ENCODE peak calls at places on chromosome 4, in five cellular contexts. O is HCT116, I is mammary epithelial cell, X is MM.1S, J is astrocyte. P is an unnamed sample.

GRCh38 chr4:152936446-152937279 is 540 bp downstream of the FHDC1 start:
- DNase-seq in O (no peak), J (peak; percentile 27), I (peak; percentile 56), X (peak; percentile 12), P (no peak)

GRCh38 chr4:117421706-117422105 is 336.3 kb upstream of the TRAM1L1 start:
- DNase-seq in O (no peak), J (no peak), X (no peak), I (no peak), P (no peak)

GRCh38 chr4:5572751-5573150 is 135.6 kb downstream of the EVC2 start:
- DNase-seq in X (no peak), I (no peak), J (no peak), O (no peak), P (no peak)

GRCh38 chr4:175947117-175947722 is 118.4 kb upstream of the WDR17 start:
- DNase-seq in O (peak; percentile 27), I (no peak), J (no peak), X (peak; percentile 48), P (no peak)

GRCh38 chr4:154836513-154836912 is 55.4 kb downstream of the RBM46 start:
- DNase-seq in X (no peak), O (no peak), J (no peak), I (no peak), P (no peak)

GRCh38 chr4:123750044-123750443 is 353.4 kb downstream of the SPRY1 start:
- DNase-seq in J (no peak), O (no peak), X (no peak), I (no peak), P (no peak)

GRCh38 chr4:163755013-163755412 is 260.5 kb downstream of the TMA16 start:
- DNase-seq in I (peak; percentile 23), J (peak; percentile 8), X (peak; percentile 50), O (no peak), P (no peak)

GRCh38 chr4:27568236-27568951 is 707.8 kb downstream of the STIM2 start:
- DNase-seq in J (no peak), X (no peak), I (no peak), O (peak; percentile 28), P (no peak)

GRCh38 chr4:81617569-81617968 is 145.9 kb upstream of the RASGEF1B start:
- DNase-seq in I (no peak), X (no peak), J (no peak), O (no peak), P (no peak)

GRCh38 chr4:71300964-71301363 is 37.9 kb upstream of the SLC4A4 start:
- DNase-seq in X (no peak), I (no peak), J (no peak), O (no peak), P (no peak)

GRCh38 chr4:39713691-39714090 is 15.8 kb downstream of the UBE2K start:
- DNase-seq in I (no peak), O (no peak), J (no peak), X (peak; percentile 62), P (no peak)

GRCh38 chr4:92305878-92306520 is 2.2 kb downstream of the GRID2 start:
- DNase-seq in I (no peak), O (no peak), X (no peak), J (no peak), P (no peak)

GRCh38 chr4:34112573-34112972 is 2131.7 kb downstream of the ARAP2 start:
- DNase-seq in I (no peak), O (no peak), X (no peak), J (no peak), P (no peak)

GRCh38 chr4:150010525-150011126 is 67.6 kb upstream of the DCLK2 start:
- DNase-seq in O (peak; percentile 63), X (peak; percentile 58), I (peak; percentile 52), J (peak; percentile 58), P (no peak)

GRCh38 chr4:102503301-102503746 is 2.2 kb downstream of the NFKB1 start:
- DNase-seq in J (no peak), O (no peak), I (no peak), X (peak; percentile 40), P (no peak)

GRCh38 chr4:10506077-10506476 is 48.9 kb upstream of the ZNF518B start:
- DNase-seq in O (no peak), J (no peak), X (no peak), I (no peak), P (no peak)

GRCh38 chr4:77849278-77849965 is 13.2 kb upstream of the MRPL1 start:
- DNase-seq in X (no peak), I (no peak), O (no peak), J (no peak), P (no peak)

GRCh38 chr4:77854431-77855111 is 8.1 kb upstream of the MRPL1 start:
- DNase-seq in I (peak; percentile 52), O (no peak), J (no peak), X (no peak), P (no peak)

GRCh38 chr4:77856152-77856551 is 6.5 kb upstream of the MRPL1 start:
- DNase-seq in I (no peak), J (no peak), X (no peak), O (no peak), P (no peak)

DNA sequence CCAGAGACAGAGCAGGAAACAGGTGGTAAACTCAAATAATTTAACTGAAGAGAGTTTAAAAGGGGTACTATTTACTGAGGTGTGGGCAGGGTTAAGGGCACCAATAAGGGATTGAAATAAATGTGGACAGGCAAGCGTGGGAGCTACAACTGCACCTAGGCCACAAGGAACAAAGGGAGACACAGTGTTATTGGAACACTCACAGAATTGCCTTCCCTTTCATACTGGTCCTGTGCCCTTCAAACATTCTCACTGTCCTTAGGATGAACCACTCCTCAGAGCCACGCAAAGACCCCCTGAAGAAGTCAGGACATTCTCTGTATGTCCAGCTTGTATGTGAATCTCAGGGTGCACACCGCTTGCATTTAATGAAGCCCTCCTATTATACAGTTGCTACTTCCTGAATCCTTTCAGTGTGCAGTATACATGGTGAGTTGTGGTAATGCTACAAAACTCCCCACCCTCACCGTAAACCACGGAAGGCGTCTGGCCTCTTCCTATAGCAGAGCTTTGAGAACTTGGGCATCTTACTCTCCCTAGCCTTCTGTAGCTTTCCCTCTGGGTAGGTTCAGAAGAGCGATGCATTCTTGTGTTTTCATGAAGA is 9.6 kb upstream of the MRPL1 start:
- DNase-seq in X (no peak), I (no peak), O (no peak), J (no peak), P (no peak)
- H3K4me2 ChIP-seq in X (no peak overlapping the region), I (no peak overlapping the region), O (no peak overlapping the region), J (no peak overlapping the region), P (no peak overlapping the region)

DNA sequence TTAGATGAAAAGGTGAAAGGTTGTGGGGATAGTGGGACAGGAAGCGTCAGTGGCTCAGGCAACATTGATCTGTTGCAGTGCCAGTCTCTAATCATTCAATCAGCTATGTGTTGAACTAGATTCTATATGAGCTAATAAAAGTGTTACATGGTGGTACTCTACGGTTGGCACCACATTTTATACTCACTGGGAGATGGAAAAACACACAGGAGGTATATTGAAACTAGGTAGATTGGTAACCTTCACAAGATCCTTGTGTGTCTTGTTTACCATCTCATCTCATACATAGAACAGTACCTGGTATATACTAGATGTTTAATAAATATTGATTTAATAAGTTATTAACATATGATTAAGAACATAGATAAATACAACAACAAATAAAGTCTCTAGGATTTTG is 152.7 kb downstream of the NAA11 start:
- DNase-seq in I (no peak), X (no peak), O (no peak), J (no peak), P (no peak)
- H2AFZ ChIP-seq in I (no peak overlapping the region), X (no peak overlapping the region), O (no peak overlapping the region), J (no peak overlapping the region), P (no peak overlapping the region)

GRCh38 chr4:25795091-25795490 is 67.7 kb downstream of the SEL1L3 start:
- DNase-seq in X (no peak), O (no peak), J (no peak), I (no peak), P (no peak)
- H3K9ac ChIP-seq in X (no peak overlapping the region), O (no peak overlapping the region), J (peak overlapping the region; percentile 71), I (no peak overlapping the region), P (no peak overlapping the region)

DNA sequence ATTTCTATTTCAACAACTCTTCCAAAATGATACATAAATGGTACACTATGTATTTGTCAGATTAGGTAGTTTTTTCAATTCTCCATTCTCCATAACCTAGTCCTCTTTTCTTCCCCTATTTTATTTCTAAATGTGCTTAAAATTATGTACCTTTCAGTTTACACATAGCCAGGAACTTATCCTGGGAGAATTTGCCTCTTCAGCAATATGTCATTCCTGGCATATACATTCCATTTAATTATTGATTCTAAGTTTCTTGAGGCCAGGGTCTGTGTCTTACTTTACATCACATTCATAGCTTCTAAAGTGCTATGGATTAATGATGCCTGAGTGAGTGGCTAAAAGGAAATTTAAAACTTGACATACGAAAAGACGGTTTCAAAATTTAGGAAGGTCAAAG is 199.8 kb downstream of the PDGFRA start:
- DNase-seq in O (no peak), X (no peak), I (no peak), J (no peak), P (no peak)
- H3K4me2 ChIP-seq in O (no peak overlapping the region), X (no peak overlapping the region), I (no peak overlapping the region), J (no peak overlapping the region), P (no peak overlapping the region)